ENCODE peak calls at places on chromosome 1, in four cellular contexts. K is T-helper 17 cell; N is activated CD4-positive, alpha-beta T cell treated with anti-CD3 and anti-CD28 coated beads for 1 hour; O is iPS-NIHi11. I is an unnamed sample.

GRCh38 chr1:197356723-197357533 is 88.9 kb downstream of the CRB1 start:
- DNase-seq in O (peak), K (no peak), N (no peak), I (no peak)

GRCh38 chr1:75723989-75724471 is 479 bp upstream of the ACADM start:
- DNase-seq in O (peak), N (no peak), K (peak), I (peak)

GRCh38 chr1:35448344-35448801 is 108.8 kb downstream of the KIAA0319L start:
- DNase-seq in O (no peak), K (no peak), N (no peak), I (no peak)

GRCh38 chr1:16405441-16405840 is 31.8 kb downstream of the SPATA21 start:
- DNase-seq in N (no peak), O (no peak), K (no peak), I (no peak)

GRCh38 chr1:198564157-198564556 is 23.7 kb upstream of the ATP6V1G3 start:
- DNase-seq in O (no peak), N (no peak), K (no peak), I (no peak)

GRCh38 chr1:204723131-204723787 is 37.7 kb upstream of the LRRN2 start:
- DNase-seq in N (no peak), O (no peak), K (no peak), I (no peak)

GRCh38 chr1:30901798-30902652 is 6.5 kb downstream of the SDC3 start:
- DNase-seq in O (peak), K (no peak), N (no peak), I (no peak)

GRCh38 chr1:100721502-100722205 is 2.1 kb downstream of the VCAM1 start:
- DNase-seq in K (no peak), N (no peak), O (no peak), I (no peak)

I was measured in naive thymus-derived CD8-positive, alpha-beta T cell.